ENCODE peak calls at places on chromosomes 1 and 21, in six cellular contexts. W, U, L, D, Z and K are unnamed samples.
A peak's percentile ranks its signal among the peaks of the same experiment; 100 is the strongest.

GRCh38 chr1:53593758-53594380 is 134.7 kb downstream of the DMRTB1 start:
- DNase-seq in W (no peak), U (no peak), L (no peak), D (no peak), Z (no peak), K (no peak)

GRCh38 chr21:39655589-39655988 is 42.8 kb downstream of the B3GALT5 start:
- DNase-seq in W (no peak), U (no peak), L (no peak), D (no peak), Z (no peak), K (no peak)

GRCh38 chr1:52238887-52239707 is 97.2 kb downstream of the ZFYVE9 start:
- DNase-seq in W (no peak), U (no peak), L (no peak), D (no peak), Z (peak; percentile 11), K (no peak)

GRCh38 chr1:18537386-18538306 is 56.9 kb downstream of the KLHDC7A start:
- DNase-seq in W (no peak), U (no peak), L (no peak), D (no peak), Z (no peak), K (no peak)

GRCh38 chr1:240766831-240767230 is 154.9 kb upstream of the GREM2 start:
- DNase-seq in W (no peak), U (no peak), L (no peak), D (no peak), Z (no peak), K (peak; percentile 7)

GRCh38 chr1:53077599-53077965 is 15.6 kb downstream of the PODN start:
- DNase-seq in W (no peak), U (peak; percentile 9), L (no peak), D (no peak), Z (no peak), K (no peak)

GRCh38 chr1:117708323-117709288 is 102.8 kb downstream of the TENT5C start:
- DNase-seq in W (no peak), U (no peak), L (no peak), D (no peak), Z (no peak), K (no peak)

GRCh38 chr1:54583868-54584267 is 35.8 kb downstream of the ACOT11 start:
- DNase-seq in W (no peak), U (no peak), L (no peak), D (no peak), Z (no peak), K (no peak)

GRCh38 chr1:222817529-222817928 is 2.7 kb downstream of the DISP1 start:
- DNase-seq in W (no peak), U (peak; percentile 22), L (peak; percentile 80), D (no peak), Z (no peak), K (peak; percentile 76)

GRCh38 chr1:156262461-156263287 is 14.8 kb upstream of the PAQR6 start:
- DNase-seq in W (no peak), U (no peak), L (no peak), D (no peak), Z (no peak), K (peak; percentile 46)

GRCh38 chr1:220825819-220826551 is 39.3 kb downstream of the MTARC1 start:
- DNase-seq in W (no peak), U (no peak), L (no peak), D (no peak), Z (no peak), K (no peak)

GRCh38 chr1:245155186-245156040 is 628 bp downstream of the KIF26B start:
- DNase-seq in W (no peak), U (peak; percentile 63), L (no peak), D (no peak), Z (no peak), K (no peak)

GRCh38 chr1:16229976-16230740 is 6.8 kb downstream of the CPLANE2 start:
- DNase-seq in W (no peak), U (no peak), L (no peak), D (no peak), Z (no peak), K (no peak)

GRCh38 chr1:65232402-65233122 is 76.8 kb upstream of the DNAJC6 start:
- DNase-seq in W (no peak), U (no peak), L (no peak), D (no peak), Z (no peak), K (no peak)

GRCh38 chr1:195325181-195325580 is 1283.1 kb downstream of the KCNT2 start:
- DNase-seq in W (no peak), U (no peak), L (no peak), D (no peak), Z (no peak), K (no peak)

GRCh38 chr1:224482619-224483018 is 48.0 kb upstream of the WDR26 start:
- DNase-seq in W (no peak), U (no peak), L (no peak), D (no peak), Z (no peak), K (no peak)

GRCh38 chr1:68178821-68179490 is 53.4 kb downstream of the WLS start:
- DNase-seq in W (no peak), U (no peak), L (no peak), D (peak; percentile 16), Z (no peak), K (no peak)

GRCh38 chr21:46145840-46146691 is 9.3 kb downstream of the FTCD start:
- DNase-seq in W (no peak), U (no peak), L (no peak), D (no peak), Z (peak; percentile 6), K (no peak)

GRCh38 chr1:6345460-6345859 is 48.1 kb downstream of the ACOT7 start:
- DNase-seq in W (no peak), U (no peak), L (no peak), D (no peak), Z (no peak), K (no peak)

GRCh38 chr1:41020654-41021053 is 871 bp downstream of the SLFNL1 start:
- DNase-seq in W (no peak), U (no peak), L (no peak), D (no peak), Z (no peak), K (no peak)
- TF ChIP-seq CTCF in W (no peak), U (no peak), L (no peak), D (no peak), Z (no peak), K (no peak)

DNA sequence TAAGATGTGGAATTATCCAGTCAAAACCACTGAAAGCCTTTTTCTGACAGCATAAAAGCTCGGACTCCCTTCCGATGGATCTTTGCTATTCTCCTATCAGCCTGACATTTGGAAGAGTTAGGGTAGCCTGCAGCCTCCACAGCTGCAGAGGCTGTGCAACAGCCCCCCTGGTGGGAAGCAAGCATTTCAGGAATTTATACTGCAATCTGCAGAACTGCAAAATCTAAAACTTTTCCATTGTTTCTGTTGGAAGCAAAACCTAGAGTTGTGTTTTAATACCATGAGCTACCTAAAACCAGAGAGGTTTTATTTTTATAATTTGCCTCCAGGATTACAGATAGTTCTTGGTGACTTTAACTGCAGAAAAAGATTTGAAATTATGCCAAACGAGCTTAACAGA is 64.5 kb downstream of the PRDM2 start:
- DNase-seq in W (no peak), U (no peak), L (no peak), D (no peak), Z (no peak), K (no peak)
- TF ChIP-seq CTCF in W (no peak), U (no peak), L (no peak), D (no peak), Z (no peak), K (peak; percentile 7)

DNA sequence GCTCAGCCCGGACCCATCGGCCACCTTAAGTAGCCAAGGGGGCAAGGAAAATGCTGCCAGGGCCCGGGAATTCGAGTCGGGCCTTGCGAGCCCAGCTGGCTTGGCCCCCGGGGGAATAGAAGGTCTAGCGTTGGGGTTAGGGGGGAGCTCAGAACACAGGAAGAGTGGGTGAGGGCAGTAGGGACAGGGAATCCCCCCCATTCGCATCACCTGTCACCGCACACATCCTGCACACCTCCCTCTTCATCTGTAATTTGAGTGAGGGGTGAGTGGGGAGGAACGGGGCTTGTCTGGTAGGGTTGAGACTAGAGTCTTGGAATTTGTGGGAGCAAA is 366 bp upstream of the PLXNA2 start:
- DNase-seq in W (no peak), U (peak; percentile 69), L (no peak), D (no peak), Z (no peak), K (no peak)
- TF ChIP-seq CTCF in W (no peak), U (no peak), L (no peak), D (no peak), Z (no peak), K (no peak)

GRCh38 chr1:214550339-214551051 is 907 bp downstream of the PTPN14 start:
- DNase-seq in W (no peak), U (no peak), L (no peak), D (no peak), Z (no peak), K (no peak)

GRCh38 chr1:214551052-214551435 is 358 bp downstream of the PTPN14 start:
- DNase-seq in W (peak; percentile 34), U (peak; percentile 39), L (no peak), D (no peak), Z (no peak), K (no peak)

GRCh38 chr1:214551436-214552173 is at the start of gene PTPN14:
- DNase-seq in W (peak; percentile 75), U (no peak), L (peak; percentile 72), D (no peak), Z (no peak), K (peak; percentile 67)

GRCh38 chr1:214548988-214549387 is 2.4 kb downstream of the PTPN14 start:
- DNase-seq in W (no peak), U (no peak), L (no peak), D (no peak), Z (no peak), K (no peak)

GRCh38 chr1:214549604-214550338 is 1.6 kb downstream of the PTPN14 start:
- DNase-seq in W (no peak), U (no peak), L (no peak), D (no peak), Z (no peak), K (no peak)
- TF ChIP-seq CTCF in W (no peak), U (no peak), L (peak; percentile 37), D (no peak), Z (no peak), K (peak; percentile 34)

GRCh38 chr1:177023249-177023648 is 141.3 kb downstream of the ASTN1 start:
- DNase-seq in W (no peak), U (no peak), L (no peak), D (no peak), Z (no peak), K (no peak)

GRCh38 chr1:177023710-177024109 is 140.8 kb downstream of the ASTN1 start:
- DNase-seq in W (no peak), U (no peak), L (no peak), D (no peak), Z (no peak), K (no peak)

GRCh38 chr1:177020861-177021589 is 143.5 kb downstream of the ASTN1 start:
- DNase-seq in W (no peak), U (no peak), L (no peak), D (no peak), Z (no peak), K (no peak)

GRCh38 chr1:177021741-177022140 is 142.8 kb downstream of the ASTN1 start:
- DNase-seq in W (peak; percentile 78), U (no peak), L (no peak), D (no peak), Z (no peak), K (no peak)

DNA sequence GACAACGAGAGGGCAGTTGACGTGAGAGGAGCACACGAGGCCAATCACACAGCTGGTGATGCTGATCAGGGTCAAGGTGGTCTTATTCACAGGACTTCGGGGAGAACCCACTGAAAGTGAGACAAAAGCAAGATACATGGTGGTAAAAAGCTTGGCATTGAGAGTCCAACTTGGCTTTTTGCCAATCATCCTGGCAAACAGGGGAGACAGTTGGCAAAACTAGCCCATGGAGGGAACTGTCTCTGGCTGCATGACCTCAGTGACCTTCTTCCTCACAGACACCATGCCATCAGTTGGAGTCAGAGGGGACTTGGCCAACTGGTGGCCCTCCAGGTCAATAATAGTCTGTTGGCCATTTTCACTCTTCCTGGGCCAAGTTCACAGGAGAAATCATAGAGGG is 139.9 kb downstream of the ASTN1 start:
- DNase-seq in W (no peak), U (no peak), L (no peak), D (no peak), Z (no peak), K (no peak)
- TF ChIP-seq CTCF in W (no peak), U (no peak), L (no peak), D (no peak), Z (no peak), K (no peak)